ENCODE peak calls at places on chromosome X, in seven cellular contexts. D, V, T, M, P, U and Q are unnamed samples.

GRCh38 chrX:65596270-65596669 is 61.7 kb upstream of the LAS1L start:
- DNase-seq in V (no peak), D (no peak), T (no peak), U (peak), P (peak), M (no peak), Q (no peak)

GRCh38 chrX:50648151-50648550 is 165.8 kb downstream of the SHROOM4 start:
- DNase-seq in T (no peak), P (no peak), M (no peak), U (no peak), D (no peak), V (no peak), Q (no peak)

GRCh38 chrX:66635360-66635759 is 3.5 kb downstream of the EDA2R start:
- DNase-seq in P (no peak), D (no peak), M (no peak), U (no peak), V (no peak), T (no peak), Q (no peak)

GRCh38 chrX:9231491-9231890 is 197.6 kb upstream of the FAM9B start:
- DNase-seq in P (no peak), V (no peak), D (no peak), T (no peak), M (no peak), U (no peak), Q (no peak)

GRCh38 chrX:10507876-10508275 is 112.5 kb downstream of the MID1 start:
- DNase-seq in U (no peak), T (no peak), P (no peak), V (no peak), M (no peak), D (no peak), Q (no peak)

GRCh38 chrX:115650916-115651315 is 89.9 kb downstream of the PLS3 start:
- DNase-seq in T (no peak), P (peak), D (peak), M (peak), V (peak), U (peak), Q (peak)

GRCh38 chrX:2242980-2243379 is 257.8 kb downstream of the DHRSX start:
- DNase-seq in U (no peak), T (no peak), P (no peak), V (no peak), M (no peak), D (no peak), Q (no peak)

GRCh38 chrX:101430457-101431078 is 22.5 kb downstream of the HNRNPH2 start:
- DNase-seq in M (no peak), D (no peak), U (no peak), V (no peak), T (no peak), P (no peak), Q (no peak)

GRCh38 chrX:24494544-24495113 is 29.5 kb downstream of the PDK3 start:
- DNase-seq in V (no peak), M (no peak), T (no peak), U (no peak), P (no peak), D (peak), Q (peak)

GRCh38 chrX:42748067-42748850 is 29.7 kb downstream of the PPP1R2C start:
- DNase-seq in T (no peak), D (no peak), M (no peak), P (no peak), V (no peak), U (no peak), Q (no peak)

GRCh38 chrX:76427560-76428242 is at the start of gene MAGEE1:
- DNase-seq in M (peak), P (peak), T (no peak), D (peak), U (peak), V (peak), Q (peak)

GRCh38 chrX:10415704-10416001 is 204.7 kb downstream of the MID1 start:
- DNase-seq in D (no peak), U (no peak), T (no peak), P (no peak), V (no peak), M (no peak), Q (no peak)

GRCh38 chrX:39058724-39059123 is 257.5 kb downstream of the MID1IP1 start:
- DNase-seq in P (no peak), U (no peak), T (no peak), M (no peak), D (no peak), V (no peak), Q (no peak)

GRCh38 chrX:8869812-8870211 is 68.6 kb upstream of the FAM9A start:
- DNase-seq in T (no peak), V (no peak), M (no peak), U (no peak), D (no peak), P (no peak), Q (no peak)

GRCh38 chrX:43734444-43734843 is 78.3 kb downstream of the MAOA start:
- DNase-seq in M (no peak), V (no peak), P (no peak), U (no peak), D (no peak), T (no peak), Q (no peak)

GRCh38 chrX:153635788-153636668 is 11.0 kb upstream of the DUSP9 start:
- DNase-seq in T (peak), M (peak), D (peak), V (no peak), U (no peak), P (no peak), Q (peak)

GRCh38 chrX:65407157-65407626 is 127.4 kb downstream of the LAS1L start:
- DNase-seq in V (no peak), D (no peak), U (no peak), M (no peak), T (no peak), P (no peak), Q (no peak)

GRCh38 chrX:123581586-123581985 is 151.3 kb downstream of the THOC2 start:
- DNase-seq in U (no peak), M (no peak), P (no peak), T (no peak), D (no peak), V (no peak), Q (no peak)

GRCh38 chrX:109186939-109187338 is 294.9 kb downstream of the GUCY2F start:
- DNase-seq in P (no peak), T (no peak), U (no peak), M (no peak), D (no peak), V (no peak), Q (no peak)

GRCh38 chrX:44101300-44101699 is 128.1 kb upstream of the NDP start:
- DNase-seq in T (no peak), D (no peak), M (no peak), P (no peak), U (no peak), V (no peak), Q (no peak)

GRCh38 chrX:84223261-84223660 is 35.3 kb upstream of the RPS6KA6 start:
- DNase-seq in U (no peak), V (no peak), P (no peak), T (no peak), M (peak), D (no peak), Q (no peak)

GRCh38 chrX:120453985-120454384 is 15.1 kb downstream of the LAMP2 start:
- DNase-seq in V (no peak), D (no peak), M (no peak), P (no peak), U (no peak), T (no peak), Q (no peak)

GRCh38 chrX:144801786-144802185 is 445.5 kb upstream of the SPANXN1 start:
- DNase-seq in U (no peak), P (no peak), T (no peak), D (no peak), M (no peak), V (no peak), Q (no peak)

GRCh38 chrX:8067754-8068469 is 103.2 kb downstream of the VCX2 start:
- DNase-seq in M (no peak), U (peak), T (no peak), V (no peak), P (no peak), D (no peak), Q (peak)

GRCh38 chrX:25206761-25207160 is 191.0 kb upstream of the ARX start:
- DNase-seq in D (no peak), T (no peak), P (no peak), M (no peak), V (no peak), U (no peak), Q (no peak)

GRCh38 chrX:9678215-9678980 is 87.2 kb downstream of the GPR143 start:
- DNase-seq in V (no peak), D (no peak), T (no peak), M (no peak), P (no peak), U (no peak), Q (no peak)

GRCh38 chrX:38831949-38832348 is 30.7 kb downstream of the MID1IP1 start:
- DNase-seq in P (no peak), V (no peak), T (no peak), U (no peak), D (no peak), M (no peak), Q (no peak)

GRCh38 chrX:22603060-22603459 is 330.3 kb downstream of the CBLL2 start:
- DNase-seq in T (no peak), V (no peak), M (no peak), P (no peak), U (no peak), D (no peak), Q (no peak)

GRCh38 chrX:13389501-13389900 is 69.6 kb upstream of the ATXN3L start:
- DNase-seq in M (no peak), D (no peak), V (no peak), P (no peak), T (no peak), U (no peak), Q (no peak)

GRCh38 chrX:13386636-13387035 is 66.8 kb upstream of the ATXN3L start:
- DNase-seq in U (no peak), M (no peak), P (no peak), D (peak), V (no peak), T (no peak), Q (no peak)

GRCh38 chrX:13383907-13384306 is 64.1 kb upstream of the ATXN3L start:
- DNase-seq in T (no peak), P (peak), U (no peak), M (no peak), V (no peak), D (no peak), Q (no peak)

GRCh38 chrX:13387656-13388421 is 68.0 kb upstream of the ATXN3L start:
- DNase-seq in D (no peak), P (no peak), U (no peak), M (no peak), T (no peak), V (no peak), Q (no peak)

DNA sequence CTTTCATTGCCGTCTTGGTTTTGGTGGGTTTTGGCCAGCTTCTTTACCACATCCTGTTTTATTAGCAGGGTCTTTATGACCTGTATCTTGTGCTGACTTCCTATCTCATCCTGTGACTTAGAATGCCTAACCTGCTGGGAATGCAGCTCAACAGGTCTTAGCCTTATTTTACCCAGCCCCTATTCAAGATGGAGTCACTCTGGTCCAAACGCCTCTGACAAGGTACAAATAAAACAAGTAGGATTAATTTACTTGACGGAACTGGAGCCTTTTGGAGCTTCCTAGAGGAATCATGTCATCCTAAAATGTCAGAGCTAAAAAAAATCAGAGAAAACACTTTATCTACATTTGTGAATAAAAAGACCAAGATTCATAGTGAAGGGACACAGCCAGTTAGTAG is 66.2 kb upstream of the ATXN3L start:
- DNase-seq in M (no peak), T (no peak), V (no peak), D (no peak), U (no peak), P (no peak), Q (no peak)
- TF ChIP-seq JUND in M (no peak), T (no peak), V (no peak), D (no peak), U (no peak), P (no peak), Q (no peak)

GRCh38 chrX:130083656-130084382 is 26.5 kb downstream of the ELF4 start:
- DNase-seq in M (no peak), P (no peak), T (no peak), V (no peak), U (no peak), D (no peak), Q (no peak)

GRCh38 chrX:130083107-130083490 is 27.2 kb downstream of the ELF4 start:
- DNase-seq in M (no peak), U (peak), T (no peak), P (no peak), D (no peak), V (no peak), Q (no peak)

GRCh38 chrX:130085551-130085986 is 24.7 kb downstream of the ELF4 start:
- DNase-seq in M (no peak), D (no peak), V (no peak), U (no peak), P (no peak), T (no peak), Q (no peak)

GRCh38 chrX:130084651-130085237 is 25.6 kb downstream of the ELF4 start:
- DNase-seq in V (no peak), U (peak), D (no peak), P (peak), M (no peak), T (no peak), Q (no peak)

GRCh38 chrX:130086414-130087207 is 23.7 kb downstream of the ELF4 start:
- DNase-seq in V (no peak), P (no peak), D (no peak), U (no peak), T (no peak), M (no peak), Q (no peak)
- TF ChIP-seq JUND in V (no peak), P (no peak), D (no peak), U (no peak), T (no peak), M (no peak), Q (no peak)

GRCh38 chrX:40912576-40912975 is 172.7 kb upstream of the USP9X start:
- DNase-seq in M (no peak), V (no peak), U (no peak), D (no peak), P (no peak), T (no peak), Q (no peak)
- TF ChIP-seq JUND in M (no peak), V (no peak), U (no peak), D (no peak), P (no peak), T (no peak), Q (no peak)

GRCh38 chrX:79167437-79167836 is 22.9 kb downstream of the GPR174 start:
- DNase-seq in V (no peak), T (no peak), M (no peak), U (no peak), D (no peak), P (no peak), Q (no peak)
- TF ChIP-seq JUND in V (no peak), T (no peak), M (no peak), U (no peak), D (no peak), P (no peak), Q (no peak)

GRCh38 chrX:149074429-149074828 is 430.7 kb downstream of the IDS start:
- DNase-seq in D (no peak), U (no peak), M (no peak), P (peak), V (no peak), T (no peak), Q (no peak)
- TF ChIP-seq JUND in D (no peak), U (no peak), M (no peak), P (no peak), V (no peak), T (no peak), Q (no peak)